ENCODE peak calls at places on chromosomes 7 and 10, in six cellular contexts. R, X, G, U, A and H are unnamed samples. For H3K36me3, the result is how much of the 10 kb centered on the place peaks cover.

GRCh38 chr10:98367626-98368451 is 47.1 kb downstream of the PYROXD2 start:
- DNase-seq in U (no peak), G (no peak), X (no peak), R (no peak), A (no peak), H (no peak)

GRCh38 chr7:90626011-90626410 is 29.9 kb downstream of the CDK14 start:
- DNase-seq in U (peak), G (peak), R (no peak), X (no peak), A (peak), H (no peak)

GRCh38 chr10:121526040-121526790 is 72.0 kb downstream of the FGFR2 start:
- DNase-seq in A (no peak), U (no peak), X (no peak), G (no peak), R (no peak), H (no peak)

GRCh38 chr10:102802920-102803534 is 34.2 kb downstream of the CYP17A1 start:
- DNase-seq in A (peak), X (no peak), G (peak), R (peak), U (peak), H (no peak)

GRCh38 chr7:75565129-75565528 is 73.0 kb downstream of the SPDYE5 start:
- DNase-seq in A (peak), U (peak), R (peak), X (no peak), G (peak), H (no peak)

GRCh38 chr10:100043344-100043743 is 33.6 kb upstream of the DNMBP start:
- DNase-seq in G (no peak), X (no peak), R (no peak), A (no peak), U (no peak), H (no peak)

GRCh38 chr7:602341-603141 is 82.9 kb upstream of the PDGFA start:
- DNase-seq in A (no peak), U (no peak), X (no peak), G (no peak), R (no peak), H (peak)

GRCh38 chr10:3194871-3195270 is 22.3 kb upstream of the PITRM1 start:
- DNase-seq in U (no peak), X (no peak), R (no peak), G (no peak), A (no peak), H (no peak)

GRCh38 chr10:3763035-3763456 is 22.0 kb downstream of the KLF6 start:
- DNase-seq in R (no peak), U (no peak), A (no peak), G (peak), X (no peak), H (no peak)

GRCh38 chr7:116512524-116513188 is 12.2 kb upstream of the CAV1 start:
- DNase-seq in A (peak), X (no peak), R (no peak), U (peak), G (peak), H (no peak)

GRCh38 chr7:28688651-28689050 is 269.5 kb downstream of the TRIL start:
- DNase-seq in R (peak), G (peak), A (peak), U (peak), X (no peak), H (no peak)

GRCh38 chr7:122989041-122989440 is 6.5 kb downstream of the TAS2R16 start:
- DNase-seq in X (no peak), U (no peak), A (no peak), R (no peak), G (no peak), H (no peak)

GRCh38 chr7:158289761-158290523 is 297.7 kb downstream of the PTPRN2 start:
- DNase-seq in A (no peak), U (no peak), R (no peak), X (no peak), G (no peak), H (no peak)

GRCh38 chr10:62437696-62438095 is 63.5 kb downstream of the ZNF365 start:
- DNase-seq in G (peak), X (peak), A (peak), R (peak), U (peak), H (no peak)

GRCh38 chr7:157371296-157371695 is 34.5 kb downstream of the DNAJB6 start:
- DNase-seq in U (no peak), G (no peak), X (no peak), A (no peak), R (no peak), H (no peak)

GRCh38 chr10:10642741-10643280 is 374.9 kb upstream of the CELF2 start:
- DNase-seq in X (no peak), A (peak), G (peak), R (peak), U (peak), H (no peak)

GRCh38 chr7:34011711-34012110 is 106.4 kb downstream of the BMPER start:
- DNase-seq in R (no peak), X (no peak), A (peak), G (no peak), U (no peak), H (no peak)

GRCh38 chr7:101216860-101217387 is 457 bp downstream of the PLOD3 start:
- DNase-seq in A (no peak), G (peak), U (no peak), X (no peak), R (no peak), H (no peak)

GRCh38 chr10:87585565-87586514 is 73.8 kb upstream of the PAPSS2 start:
- DNase-seq in A (peak), X (no peak), U (peak), G (no peak), R (no peak), H (no peak)

GRCh38 chr7:65983965-65984654 is 2.1 kb upstream of the GUSB start:
- DNase-seq in R (no peak), X (no peak), U (no peak), A (no peak), G (no peak), H (no peak)

GRCh38 chr7:128271471-128272454 is 30.7 kb downstream of the LEP start:
- DNase-seq in G (no peak), A (peak), R (no peak), U (no peak), X (no peak), H (no peak)

GRCh38 chr7:151566897-151567320 is 47.2 kb upstream of the RHEB start:
- DNase-seq in X (no peak), R (no peak), G (peak), U (peak), A (peak), H (no peak)

GRCh38 chr7:151570366-151570915 is 50.7 kb upstream of the RHEB start:
- DNase-seq in U (no peak), A (peak), X (no peak), G (peak), R (no peak), H (no peak)

GRCh38 chr7:151571471-151571870 is 51.8 kb upstream of the RHEB start:
- DNase-seq in G (no peak), R (no peak), X (no peak), U (no peak), A (no peak), H (no peak)

GRCh38 chr7:151572136-151572535 is 52.4 kb upstream of the RHEB start:
- DNase-seq in U (no peak), A (no peak), X (no peak), G (no peak), R (no peak), H (no peak)

GRCh38 chr7:151568951-151569652 is 49.4 kb upstream of the RHEB start:
- DNase-seq in A (no peak), G (no peak), U (no peak), R (no peak), X (no peak), H (no peak)
- H3K36me3 ChIP-seq in A (half or more), G (under half), U (under half), R (half or more), X (under half), H (under half)

GRCh38 chr10:29517352-29517923 is 117.3 kb downstream of the SVIL start:
- DNase-seq in R (no peak), G (peak), U (peak), A (peak), X (peak), H (no peak)
- TF ChIP-seq CTCF in R (peak), G (peak), U (peak), A (peak), X (peak), H (peak)

GRCh38 chr7:23422384-23422783 is 47.9 kb downstream of the IGF2BP3 start:
- DNase-seq in U (no peak), G (no peak), A (no peak), X (no peak), R (no peak), H (no peak)

GRCh38 chr7:23418046-23418445 is 52.2 kb downstream of the IGF2BP3 start:
- DNase-seq in U (no peak), A (peak), X (no peak), R (no peak), G (peak), H (no peak)

GRCh38 chr7:23419845-23420244 is 50.4 kb downstream of the IGF2BP3 start:
- DNase-seq in X (no peak), R (no peak), U (no peak), A (no peak), G (no peak), H (no peak)

GRCh38 chr7:23422904-23423303 is 47.4 kb downstream of the IGF2BP3 start:
- DNase-seq in R (no peak), U (no peak), G (no peak), X (no peak), A (peak), H (no peak)

DNA sequence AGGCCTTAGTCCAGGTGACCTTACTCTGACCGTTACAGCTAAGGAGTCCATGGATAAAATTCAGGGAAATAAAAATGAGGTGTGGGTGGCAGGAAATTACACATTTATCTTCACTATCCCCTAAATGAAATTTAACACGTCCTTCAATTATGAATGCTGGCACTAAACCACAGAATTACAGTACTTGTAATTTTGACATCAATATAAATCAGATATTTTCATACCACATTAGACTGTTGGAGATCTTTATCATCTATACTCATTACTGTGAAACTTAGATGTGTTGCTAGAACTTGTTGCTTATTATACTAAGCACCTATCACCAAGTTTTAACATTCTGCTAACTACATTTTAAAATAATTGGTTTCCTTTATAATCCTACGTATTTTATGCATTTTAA is 51.1 kb downstream of the IGF2BP3 start:
- DNase-seq in G (no peak), X (no peak), U (no peak), A (no peak), R (no peak), H (no peak)
- H3K36me3 ChIP-seq in G (under half), X (under half), U (under half), A (under half), R (under half), H (under half)

GRCh38 chr7:143492043-143492471 is 14.4 kb downstream of the TAS2R41 start:
- DNase-seq in U (peak), G (peak), A (peak), R (no peak), X (no peak), H (no peak)

GRCh38 chr7:143492799-143493568 is 15.3 kb downstream of the TAS2R41 start:
- DNase-seq in X (no peak), A (peak), G (no peak), R (no peak), U (no peak), H (no peak)

GRCh38 chr7:143495806-143496672 is 18.4 kb downstream of the TAS2R41 start:
- DNase-seq in R (no peak), U (no peak), A (no peak), G (no peak), X (no peak), H (no peak)

GRCh38 chr7:143493755-143494154 is 16.1 kb downstream of the TAS2R41 start:
- DNase-seq in U (no peak), X (no peak), G (no peak), A (no peak), R (no peak), H (no peak)

DNA sequence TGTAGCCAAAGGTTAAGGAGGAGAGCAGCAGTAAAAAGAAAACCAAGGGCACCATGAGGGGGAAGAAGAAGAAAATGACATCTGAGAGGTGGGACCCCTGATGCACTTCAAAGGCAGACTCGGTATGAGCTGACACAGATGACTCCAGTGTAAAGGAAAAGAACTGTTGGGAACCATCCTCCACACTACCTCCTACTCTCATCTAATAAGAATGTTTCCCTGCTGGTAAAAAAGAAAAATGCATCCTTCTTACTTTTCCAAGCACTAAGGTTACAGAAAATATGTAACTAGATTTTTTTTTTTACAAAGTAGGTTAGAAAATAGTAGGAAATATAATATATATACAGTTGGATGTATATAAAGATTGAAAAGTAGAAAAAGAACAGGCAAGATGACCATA is 16.9 kb downstream of the TAS2R41 start:
- DNase-seq in X (no peak), A (no peak), R (no peak), U (no peak), G (no peak), H (no peak)
- TF ChIP-seq CTCF in X (no peak), A (no peak), R (no peak), U (peak), G (no peak), H (no peak)

GRCh38 chr10:124690971-124691370 is 53.2 kb downstream of the FAM53B start:
- DNase-seq in G (no peak), R (no peak), A (no peak), X (no peak), U (no peak), H (no peak)
- H3K36me3 ChIP-seq in G (under half), R (half or more), A (under half), X (under half), U (under half), H (under half)

DNA sequence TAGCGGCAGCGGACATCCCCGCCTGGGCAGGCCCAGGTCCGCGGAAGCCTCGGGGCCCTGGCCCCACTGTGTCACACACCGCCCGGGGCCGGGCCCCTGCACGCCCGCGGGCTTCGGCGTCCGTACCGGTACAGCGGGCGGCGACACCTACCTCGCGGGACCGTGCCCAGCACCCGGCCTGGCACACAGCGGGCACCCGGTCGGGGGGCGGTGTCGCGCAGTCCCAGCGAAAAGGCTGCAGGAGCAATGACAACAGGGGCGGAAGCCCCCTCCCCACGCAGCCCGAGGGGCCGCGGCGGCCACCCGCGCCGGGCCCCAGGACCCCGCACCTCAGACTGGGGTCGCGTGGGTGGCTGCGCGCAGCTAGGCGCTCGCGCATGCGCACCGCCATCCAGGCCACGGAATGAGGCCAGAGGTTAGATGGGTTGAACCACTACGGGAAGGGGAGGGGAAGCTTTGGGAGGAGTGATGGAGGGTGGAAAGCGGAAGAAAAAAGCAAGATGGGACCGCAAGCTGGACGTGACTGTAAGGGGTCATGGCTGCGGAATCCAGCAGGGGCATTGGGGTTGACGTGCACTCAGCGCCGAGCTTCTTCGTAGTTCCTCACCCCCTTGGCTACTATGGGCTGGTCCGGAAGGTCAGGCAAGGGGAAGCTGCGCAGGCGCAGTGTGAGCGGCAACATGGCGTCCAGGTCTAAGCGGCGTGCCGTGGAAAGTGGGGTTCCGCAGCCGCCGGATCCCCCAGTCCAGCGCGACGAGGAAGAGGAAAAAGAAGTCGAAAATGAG is at the start of the genes BCCIP and UROS:
- DNase-seq in A (peak), R (peak), U (peak), G (peak), X (peak), H (peak)
- TF ChIP-seq CTCF in A (no peak), R (no peak), U (no peak), G (no peak), X (no peak), H (no peak)

DNA sequence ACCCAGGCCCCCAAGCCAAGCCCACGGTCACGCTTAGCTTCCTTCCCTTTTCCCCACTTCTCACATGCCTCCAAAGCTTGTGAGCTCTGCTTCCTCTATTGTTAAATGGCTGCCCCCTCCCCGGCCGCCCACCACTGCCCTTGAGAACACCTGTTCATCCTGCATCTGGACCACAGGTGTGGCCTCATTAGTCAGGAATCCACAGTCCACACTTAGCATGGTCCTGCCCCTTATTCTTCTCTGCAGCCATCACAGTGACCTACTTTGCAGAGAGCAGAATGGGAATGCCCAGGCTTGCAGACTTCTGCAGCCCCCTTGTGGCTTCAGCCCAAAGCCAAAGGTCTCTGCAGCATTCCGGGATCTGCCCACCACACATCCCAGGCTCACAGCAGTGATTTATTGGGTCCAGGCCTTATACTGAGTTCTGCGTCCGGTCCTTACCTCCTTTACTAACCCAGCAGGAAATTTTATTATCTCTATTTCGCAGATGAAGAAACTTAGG is 67.0 kb downstream of the PTPRE start:
- DNase-seq in R (no peak), X (no peak), G (no peak), A (no peak), U (no peak), H (no peak)
- H3K36me3 ChIP-seq in R (under half), X (under half), G (under half), A (under half), U (under half), H (under half)

GRCh38 chr7:77935652-77936348 is 137.2 kb downstream of the PHTF2 start:
- DNase-seq in A (peak), R (no peak), G (peak), X (no peak), U (no peak), H (no peak)
- TF ChIP-seq CTCF in A (peak), R (peak), G (peak), X (no peak), U (no peak), H (peak)

DNA sequence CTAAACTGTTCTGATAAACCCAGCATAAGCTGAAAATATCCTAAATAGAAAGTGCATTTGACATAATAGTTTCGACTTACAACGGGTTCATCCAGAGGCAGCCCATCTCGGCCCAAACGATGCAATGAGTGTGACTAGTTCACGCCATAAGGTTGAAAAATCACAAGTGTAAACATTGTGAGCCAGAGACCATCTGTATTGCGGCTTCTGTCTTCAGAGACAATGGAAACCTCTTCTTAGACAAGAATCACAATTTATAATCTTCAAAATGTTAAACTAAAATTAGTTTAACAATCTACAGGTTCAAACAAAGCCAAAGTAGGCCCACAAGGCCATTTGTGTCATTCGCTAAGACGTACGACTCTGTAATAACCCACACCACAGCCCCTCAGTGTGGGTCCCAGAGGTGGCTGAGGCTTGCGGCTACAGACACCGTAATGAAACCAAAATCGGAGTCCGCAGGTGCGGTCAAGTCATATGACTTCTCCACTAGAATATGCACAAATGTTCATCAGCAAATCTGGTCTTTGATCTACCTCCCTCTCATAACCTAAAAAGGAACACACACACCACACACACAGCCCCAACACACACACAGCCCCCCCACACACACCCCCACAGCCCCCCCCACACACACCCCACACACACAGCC is 81.8 kb downstream of the DIP2C start:
- DNase-seq in X (no peak), R (no peak), A (no peak), U (no peak), G (no peak), H (no peak)
- H3K36me3 ChIP-seq in X (under half), R (under half), A (under half), U (under half), G (under half), H (under half)